ENCODE peak calls at places on chromosome 21, in eight cellular contexts. I is psoas muscle; N is esophagus muscularis mucosa; K is CD4-positive, CD25-positive, alpha-beta regulatory T cell; B is ovary; M is cardiac muscle cell; Y is mesenchymal stem cell; C is neural progenitor cell. Z is an unnamed sample.

GRCh38 chr21:19771881-19772280 is 1226.3 kb upstream of the NCAM2 start:
- DNase-seq in I (no peak), N (no peak), K (no peak), B (no peak), M (no peak), Y (no peak), C (no peak), Z (no peak)

GRCh38 chr21:35021546-35021945 is 27.6 kb downstream of the RUNX1 start:
- DNase-seq in I (no peak), N (no peak), K (no peak), B (no peak), M (no peak), Y (no peak), C (no peak), Z (no peak)

GRCh38 chr21:34129039-34129891 is 55.9 kb downstream of the MRPS6 start:
- DNase-seq in I (peak), N (peak), K (peak), B (peak), M (peak), Y (peak), C (peak), Z (no peak)

GRCh38 chr21:27035791-27036190 is 68.9 kb upstream of the ADAMTS5 start:
- DNase-seq in I (no peak), N (no peak), K (no peak), B (no peak), M (no peak), Y (no peak), C (no peak), Z (no peak)

GRCh38 chr21:27823652-27824201 is 856.8 kb upstream of the ADAMTS5 start:
- DNase-seq in I (no peak), N (no peak), K (no peak), B (no peak), M (no peak), Y (no peak), C (no peak), Z (no peak)

GRCh38 chr21:46325073-46325912 is 1.3 kb downstream of the PCNT start:
- DNase-seq in I (peak), N (no peak), K (peak), B (peak), M (peak), Y (peak), C (peak), Z (peak)

GRCh38 chr21:43312751-43313169 is 114.2 kb downstream of the SIK1 start:
- DNase-seq in I (peak), N (no peak), K (no peak), B (no peak), M (no peak), Y (no peak), C (no peak), Z (no peak)

GRCh38 chr21:16587141-16587570 is 857.4 kb downstream of the USP25 start:
- DNase-seq in I (peak), N (no peak), K (no peak), B (peak), M (peak), Y (no peak), C (no peak), Z (no peak)

GRCh38 chr21:31459457-31459856 is 115.4 kb upstream of the TIAM1 start:
- DNase-seq in I (no peak), N (no peak), K (no peak), B (no peak), M (no peak), Y (peak), C (peak), Z (no peak)

GRCh38 chr21:46554431-46555224 is 50.3 kb downstream of the S100B start:
- DNase-seq in I (no peak), N (peak), K (no peak), B (no peak), M (no peak), Y (no peak), C (no peak), Z (no peak)

GRCh38 chr21:46099476-46099875 is 1.6 kb downstream of the COL6A2 start:
- DNase-seq in I (peak), N (peak), K (no peak), B (peak), M (peak), Y (peak), C (peak), Z (no peak)

GRCh38 chr21:24118738-24119470 is 1488.4 kb downstream of the MRPL39 start:
- DNase-seq in I (no peak), N (no peak), K (no peak), B (no peak), M (no peak), Y (no peak), C (no peak), Z (peak)

GRCh38 chr21:46207920-46208571 is 20.5 kb downstream of the LSS start:
- DNase-seq in I (no peak), N (no peak), K (no peak), B (peak), M (no peak), Y (no peak), C (no peak), Z (peak)

GRCh38 chr21:35048706-35049617 is at the start of gene RUNX1:
- DNase-seq in I (peak), N (peak), K (peak), B (no peak), M (peak), Y (peak), C (no peak), Z (peak)

GRCh38 chr21:43302769-43303168 is 124.2 kb downstream of the SIK1 start:
- DNase-seq in I (peak), N (no peak), K (no peak), B (no peak), M (no peak), Y (no peak), C (no peak), Z (no peak)

GRCh38 chr21:35199733-35200015 is 150.6 kb upstream of the RUNX1 start:
- DNase-seq in I (no peak), N (no peak), K (no peak), B (no peak), M (no peak), Y (no peak), C (no peak), Z (no peak)

GRCh38 chr21:29217818-29218252 is 80.9 kb upstream of the BACH1 start:
- DNase-seq in I (no peak), N (no peak), K (no peak), B (no peak), M (peak), Y (peak), C (no peak), Z (no peak)

GRCh38 chr21:26652891-26653290 is 79.8 kb upstream of the CYYR1 start:
- DNase-seq in I (no peak), N (no peak), K (no peak), B (no peak), M (no peak), Y (no peak), C (no peak), Z (no peak)

GRCh38 chr21:35206141-35207125 is 157.3 kb upstream of the RUNX1 start:
- DNase-seq in I (peak), N (no peak), K (no peak), B (peak), M (no peak), Y (no peak), C (no peak), Z (peak)

GRCh38 chr21:31078216-31078615 is 39.9 kb upstream of the KRTAP19-8 start:
- DNase-seq in I (no peak), N (no peak), K (no peak), B (no peak), M (no peak), Y (no peak), C (no peak), Z (no peak)

GRCh38 chr21:17045214-17045835 is 467.5 kb upstream of the CXADR start:
- DNase-seq in I (no peak), N (no peak), K (no peak), B (no peak), M (peak), Y (peak), C (no peak), Z (peak)

GRCh38 chr21:16082038-16082816 is 352.4 kb downstream of the USP25 start:
- DNase-seq in I (no peak), N (no peak), K (no peak), B (no peak), M (peak), Y (peak), C (peak), Z (no peak)

GRCh38 chr21:43825936-43826622 is 36.7 kb downstream of the RRP1 start:
- DNase-seq in I (peak), N (no peak), K (no peak), B (no peak), M (no peak), Y (no peak), C (peak), Z (peak)

GRCh38 chr21:35223480-35224156 is 174.5 kb upstream of the RUNX1 start:
- DNase-seq in I (no peak), N (no peak), K (no peak), B (no peak), M (no peak), Y (no peak), C (no peak), Z (peak)

GRCh38 chr21:35164380-35164779 is 115.3 kb upstream of the RUNX1 start:
- DNase-seq in I (no peak), N (no peak), K (no peak), B (no peak), M (no peak), Y (no peak), C (no peak), Z (no peak)

GRCh38 chr21:46150491-46151121 is 4.8 kb downstream of the FTCD start:
- DNase-seq in I (no peak), N (no peak), K (no peak), B (peak), M (no peak), Y (no peak), C (no peak), Z (no peak)

GRCh38 chr21:18369115-18369514 is 34.5 kb downstream of the TMPRSS15 start:
- DNase-seq in I (no peak), N (no peak), K (no peak), B (no peak), M (no peak), Y (peak), C (peak), Z (no peak)

GRCh38 chr21:29196021-29196663 is 65.7 kb downstream of the MAP3K7CL start:
- DNase-seq in I (no peak), N (no peak), K (peak), B (no peak), M (peak), Y (peak), C (no peak), Z (peak)

GRCh38 chr21:34635307-34635706 is 20.4 kb upstream of the RCAN1 start:
- DNase-seq in I (no peak), N (no peak), K (no peak), B (no peak), M (no peak), Y (no peak), C (peak), Z (peak)

GRCh38 chr21:44914176-44914874 is 6.4 kb downstream of the ITGB2 start:
- DNase-seq in I (peak), N (no peak), K (no peak), B (no peak), M (no peak), Y (no peak), C (no peak), Z (no peak)
- H3K27ac ChIP-seq in I (no peak), N (no peak), K (peak), B (no peak), M (no peak), Y (no peak), C (no peak), Z (no peak)

DNA sequence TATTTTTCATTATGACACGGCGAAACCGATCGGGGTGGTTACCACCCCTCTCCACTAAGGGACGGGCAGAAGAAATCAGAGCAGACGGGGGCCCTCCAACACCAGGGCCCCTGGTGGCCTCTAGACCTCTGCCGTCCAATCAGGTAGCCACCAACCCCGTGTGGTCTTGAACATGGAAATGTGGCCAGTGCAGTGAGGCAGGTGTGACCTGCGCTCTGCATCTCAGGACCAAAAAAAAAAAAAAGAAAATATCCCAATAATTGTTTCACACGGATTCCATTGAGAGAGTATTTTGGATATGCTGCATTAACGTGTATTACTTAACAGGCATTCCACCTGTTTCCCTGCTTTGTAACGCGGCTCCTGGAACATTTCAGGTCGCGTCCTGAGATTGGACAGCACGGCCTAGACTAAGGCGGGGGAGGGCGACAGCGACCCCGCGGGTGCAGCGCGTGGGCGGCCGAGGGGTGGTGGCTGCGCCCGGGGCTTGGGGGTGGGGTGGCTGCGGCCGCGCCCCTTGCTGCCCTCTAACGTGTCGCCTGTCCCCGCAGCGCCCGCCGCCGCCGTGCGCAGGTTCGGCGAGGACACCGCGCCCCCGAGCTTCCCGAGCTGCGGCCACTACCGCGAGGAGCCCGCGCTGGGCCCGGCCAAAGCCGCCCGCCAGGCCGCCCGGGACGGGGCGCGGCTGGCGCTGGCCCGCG is 48.3 kb downstream of the SIM2 start:
- DNase-seq in I (no peak), N (no peak), K (no peak), B (no peak), M (no peak), Y (no peak), C (no peak), Z (peak)
- H3K4me3 ChIP-seq in I (peak), N (peak), K (no peak), B (no peak), M (peak), Y (peak), C (peak), Z (peak)

GRCh38 chr21:38819719-38820147 is 14.0 kb downstream of the ETS2 start:
- DNase-seq in I (no peak), N (no peak), K (no peak), B (no peak), M (no peak), Y (peak), C (no peak), Z (no peak)
- H3K27ac ChIP-seq in I (peak), N (peak), K (no peak), B (no peak), M (no peak), Y (peak), C (no peak), Z (no peak)

DNA sequence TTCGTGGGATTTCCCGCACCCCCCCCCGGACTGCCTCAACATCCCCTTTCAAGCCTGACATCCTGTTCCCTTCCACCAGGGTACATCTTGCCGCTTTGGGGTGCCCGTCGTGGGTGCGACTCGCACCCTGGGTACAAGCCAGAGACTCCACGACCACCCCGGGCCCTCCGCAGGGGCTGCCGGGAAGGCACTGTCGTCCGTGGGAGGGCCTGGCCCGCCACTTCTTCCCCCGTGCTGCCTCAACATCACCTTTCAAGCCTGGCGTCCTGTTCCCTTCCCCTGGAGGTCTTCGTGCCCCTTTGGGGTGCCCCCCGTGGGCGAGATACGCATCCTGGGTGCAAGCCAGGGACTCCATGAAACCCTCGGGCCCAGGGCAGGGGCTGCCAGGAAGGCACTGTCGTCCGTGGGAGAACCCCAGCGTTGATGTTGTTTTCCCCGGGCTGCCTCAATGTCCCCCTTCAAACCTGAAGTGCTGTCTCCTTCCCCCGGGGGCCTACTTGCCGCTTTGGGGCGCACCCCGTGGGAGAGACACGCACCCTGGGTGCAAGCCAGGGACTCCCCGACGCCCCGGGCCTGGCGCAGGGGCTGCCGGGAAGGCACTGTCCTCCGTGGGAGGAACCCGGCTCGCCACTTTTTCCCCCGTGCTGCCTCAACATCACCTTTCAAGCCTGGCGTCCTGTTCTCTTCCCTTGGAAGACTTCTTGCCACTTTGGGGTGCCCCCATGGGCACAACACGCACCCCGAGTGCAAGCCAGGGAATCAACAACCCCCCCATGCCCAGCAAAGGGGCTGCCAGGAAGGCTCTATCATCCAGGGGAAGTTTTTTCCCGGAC is 138.6 kb downstream of the LIPI start:
- DNase-seq in I (no peak), N (no peak), K (no peak), B (no peak), M (no peak), Y (no peak), C (no peak), Z (no peak)
- H3K4me3 ChIP-seq in I (no peak), N (no peak), K (no peak), B (no peak), M (no peak), Y (no peak), C (no peak), Z (no peak)

GRCh38 chr21:32975811-32976507 is 49.8 kb upstream of the OLIG2 start:
- DNase-seq in I (no peak), N (peak), K (no peak), B (no peak), M (no peak), Y (no peak), C (no peak), Z (no peak)
- H3K27ac ChIP-seq in I (no peak), N (no peak), K (no peak), B (no peak), M (no peak), Y (no peak), C (no peak), Z (no peak)

DNA sequence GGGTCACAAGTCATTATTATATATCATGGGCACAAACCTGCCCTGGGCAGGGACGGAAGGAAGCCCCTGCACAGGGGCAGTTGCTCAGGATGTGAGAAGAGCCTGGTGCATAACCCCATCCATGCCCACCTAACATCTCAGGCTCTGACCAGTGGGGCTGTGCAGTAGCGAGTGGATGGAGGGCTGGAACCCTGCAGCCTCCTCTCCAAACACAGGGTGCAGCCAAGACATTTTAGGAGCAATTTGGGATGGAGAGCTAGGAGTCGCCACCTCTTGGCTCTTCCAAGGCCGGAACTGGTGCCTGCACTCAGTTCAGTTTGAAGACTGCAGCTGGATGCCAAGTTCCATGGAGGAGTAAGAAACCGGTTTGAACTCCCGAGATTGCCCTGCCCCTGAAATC is 2.8 kb downstream of the MX1 start:
- DNase-seq in I (no peak), N (peak), K (no peak), B (no peak), M (no peak), Y (no peak), C (no peak), Z (no peak)
- H3K4me3 ChIP-seq in I (no peak), N (no peak), K (no peak), B (no peak), M (no peak), Y (no peak), C (no peak), Z (no peak)

GRCh38 chr21:14438204-14438603 is 55.3 kb upstream of the HSPA13 start:
- DNase-seq in I (no peak), N (no peak), K (no peak), B (no peak), M (peak), Y (peak), C (no peak), Z (no peak)
- H3K27ac ChIP-seq in I (no peak), N (no peak), K (no peak), B (no peak), M (no peak), Y (no peak), C (no peak), Z (no peak)

DNA sequence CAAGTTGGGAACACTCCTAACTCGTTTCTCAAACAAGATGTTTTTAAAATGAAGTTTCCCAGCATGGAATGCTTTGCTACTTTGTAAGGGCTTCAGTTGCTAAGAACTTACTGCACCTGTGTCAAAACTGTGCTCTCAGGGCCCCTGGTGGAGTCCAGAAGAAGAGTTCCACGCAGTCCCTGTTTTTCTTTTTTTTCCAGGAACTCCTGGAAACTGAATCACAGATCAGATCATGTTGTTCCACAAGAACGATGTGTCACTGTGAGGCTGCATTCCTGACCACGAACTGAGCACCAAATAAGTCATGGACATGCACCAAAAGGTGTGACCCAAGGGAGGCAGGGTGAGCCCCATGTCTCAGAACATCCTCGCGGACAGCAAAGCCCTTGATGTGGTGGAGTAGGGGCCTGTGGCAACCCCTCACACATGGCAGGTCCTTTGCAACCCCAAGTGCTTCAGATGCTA is 257.2 kb downstream of the KCNJ6 start:
- DNase-seq in I (peak), N (no peak), K (no peak), B (peak), M (peak), Y (peak), C (no peak), Z (no peak)
- H3K4me3 ChIP-seq in I (no peak), N (peak), K (no peak), B (no peak), M (no peak), Y (no peak), C (no peak), Z (no peak)

DNA sequence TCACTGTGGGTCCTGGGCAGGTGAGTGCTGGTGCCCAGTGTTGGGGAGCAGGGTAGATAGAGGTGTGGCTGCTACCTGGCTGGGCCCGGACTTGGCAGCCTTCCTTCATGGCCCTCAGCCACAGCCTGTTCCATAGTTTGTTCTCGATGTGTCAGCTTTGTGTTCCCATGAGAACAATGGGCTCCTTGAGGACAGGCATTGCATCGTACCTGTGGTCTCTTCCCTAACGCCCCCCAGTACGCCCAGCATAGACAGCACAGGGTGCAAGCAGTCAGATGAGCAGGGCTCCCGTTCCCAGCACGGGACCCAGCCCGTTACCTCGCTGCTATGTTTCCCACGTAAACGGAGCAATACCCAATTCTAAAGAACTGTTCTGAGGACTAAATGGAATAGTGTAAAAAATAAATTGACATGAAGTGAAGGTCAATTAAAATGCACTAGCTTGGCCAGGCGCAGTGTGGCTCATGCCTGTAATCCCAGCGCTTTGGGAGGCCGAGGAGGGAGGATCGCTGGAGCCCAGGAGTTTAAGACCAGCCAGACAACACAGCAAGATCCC is 775 bp upstream of the SLX9 start:
- DNase-seq in I (no peak), N (no peak), K (no peak), B (peak), M (no peak), Y (no peak), C (no peak), Z (no peak)
- H3K27ac ChIP-seq in I (peak), N (peak), K (peak), B (no peak), M (no peak), Y (no peak), C (no peak), Z (peak)